ENCODE peak calls at places on chromosomes 16 and 17, in ten cellular contexts. N is epithelial cell of prostate; D is SK-N-SH; A is kidney glomerular epithelial cell; B is OCI-LY7; Q is renal cortical epithelial cell; Y is GM13976; C is activated CD4-positive, alpha-beta memory T cell treated with anti-CD3 and anti-CD28 coated beads, Interleukin-2, amount 10 ng/mL, durations not matched to agents 7 days and 5 days; I is anterior cingulate cortex; X is HEK293T. O is an unnamed sample.

GRCh38 chr16:23282508-23282907 is 19.6 kb upstream of the SCNN1B start:
- DNase-seq in Q (peak; percentile 20), N (no peak), I (no peak), C (no peak), Y (no peak), A (no peak), B (no peak), X (no peak), D (no peak), O (no peak)

GRCh38 chr16:82067042-82067809 is 32.2 kb downstream of the HSD17B2 start:
- DNase-seq in B (no peak), Y (no peak), I (no peak), N (no peak), D (no peak), A (no peak), X (no peak), Q (no peak), C (no peak), O (no peak)

GRCh38 chr17:26809033-26809432 is 484.9 kb upstream of the WSB1 start:
- DNase-seq in D (no peak), N (peak; percentile 18), B (no peak), I (no peak), Y (no peak), A (no peak), C (no peak), Q (peak; percentile 27), X (no peak), O (no peak)

GRCh38 chr16:50646345-50646744 is 34.8 kb downstream of the SNX20 start:
- DNase-seq in Y (no peak), D (no peak), B (no peak), N (no peak), X (no peak), C (no peak), I (no peak), Q (no peak), A (no peak), O (no peak)

GRCh38 chr16:19114359-19115147 is 789 bp downstream of the ITPRIPL2 start:
- DNase-seq in Y (peak; percentile 64), D (peak; percentile 25), B (no peak), I (no peak), Q (no peak), C (peak; percentile 33), X (peak; percentile 27), N (no peak), A (no peak), O (no peak)

GRCh38 chr16:3889059-3889458 is 8.5 kb upstream of the CREBBP start:
- DNase-seq in X (no peak), I (no peak), N (no peak), Y (no peak), B (no peak), C (no peak), D (no peak), A (no peak), Q (no peak), O (no peak)

GRCh38 chr16:89038221-89038721 is 55.4 kb upstream of the ACSF3 start:
- DNase-seq in C (no peak), X (no peak), Y (no peak), N (no peak), Q (no peak), B (peak; percentile 19), I (no peak), A (no peak), D (no peak), O (no peak)

GRCh38 chr17:7677388-7678067 is 9.8 kb downstream of the TP53 start:
- DNase-seq in B (no peak), C (no peak), Y (no peak), N (no peak), X (no peak), A (no peak), Q (no peak), D (no peak), I (no peak), O (no peak)

GRCh38 chr17:48023408-48024148 is 14.0 kb downstream of the COPZ2 start:
- DNase-seq in B (peak; percentile 71), A (peak; percentile 42), I (peak; percentile 82), X (no peak), Q (peak; percentile 64), N (no peak), C (peak; percentile 60), Y (no peak), D (peak; percentile 94), O (no peak)

GRCh38 chr17:79791354-79792123 is 5.3 kb downstream of the CBX8 start:
- DNase-seq in Y (no peak), A (no peak), N (no peak), D (peak; percentile 81), I (no peak), C (no peak), B (no peak), Q (no peak), X (no peak), O (no peak)

GRCh38 chr17:7191571-7192270 is 12.6 kb upstream of the ASGR1 start:
- DNase-seq in Q (no peak), D (peak; percentile 86), B (peak; percentile 38), A (no peak), Y (peak; percentile 74), C (peak; percentile 34), X (peak; percentile 80), I (no peak), N (no peak), O (no peak)

GRCh38 chr16:885391-885790 is 84.9 kb upstream of the GNG13 start:
- DNase-seq in X (no peak), C (no peak), I (no peak), B (no peak), Y (no peak), N (no peak), A (no peak), D (no peak), Q (no peak), O (no peak)

GRCh38 chr17:62617894-62618472 is 9.5 kb upstream of the MRC2 start:
- DNase-seq in N (no peak), A (no peak), Q (no peak), X (no peak), Y (no peak), B (no peak), I (no peak), D (no peak), C (no peak), O (no peak)

GRCh38 chr17:32102697-32103096 is 39.6 kb upstream of the RHOT1 start:
- DNase-seq in X (no peak), Q (no peak), Y (no peak), C (no peak), A (no peak), N (no peak), B (no peak), D (no peak), I (no peak), O (no peak)

GRCh38 chr17:2926019-2926650 is 129.9 kb downstream of the RAP1GAP2 start:
- DNase-seq in C (no peak), Q (peak; percentile 75), N (peak; percentile 84), X (no peak), B (no peak), I (no peak), D (peak; percentile 69), A (peak; percentile 26), Y (no peak), O (no peak)

GRCh38 chr17:28862497-28862896 is 7.7 kb downstream of the ERAL1 start:
- DNase-seq in I (no peak), N (no peak), D (no peak), A (no peak), B (no peak), Y (no peak), X (no peak), C (no peak), Q (no peak), O (no peak)

GRCh38 chr17:38942641-38943040 is 17.2 kb downstream of the LASP1NB start:
- DNase-seq in C (no peak), I (no peak), B (no peak), Y (peak; percentile 49), D (no peak), N (no peak), A (no peak), Q (no peak), X (no peak), O (no peak)

GRCh38 chr17:42817866-42818265 is 6.2 kb downstream of the BECN1 start:
- DNase-seq in B (no peak), Q (no peak), I (no peak), A (no peak), N (peak; percentile 36), X (no peak), D (no peak), C (no peak), Y (no peak), O (no peak)

GRCh38 chr17:45908460-45908859 is 14.1 kb downstream of the MAPT start:
- DNase-seq in C (no peak), X (no peak), B (no peak), A (no peak), Q (no peak), Y (no peak), D (no peak), I (no peak), N (no peak), O (no peak)

GRCh38 chr17:49691086-49691676 is 13.3 kb upstream of the SPOP start:
- DNase-seq in N (no peak), B (no peak), A (no peak), I (no peak), X (no peak), C (no peak), Q (no peak), D (no peak), Y (no peak), O (no peak)

GRCh38 chr17:15278381-15278780 is 13.3 kb upstream of the PMP22 start:
- DNase-seq in B (no peak), D (no peak), X (no peak), A (peak; percentile 35), Q (no peak), I (no peak), N (no peak), C (no peak), Y (no peak), O (no peak)

GRCh38 chr17:73317554-73318426 is 6.0 kb upstream of the CDC42EP4 start:
- DNase-seq in Q (no peak), A (no peak), B (no peak), Y (no peak), N (no peak), X (no peak), C (no peak), D (no peak), I (no peak), O (no peak)